ENCODE peak calls at places on chromosomes 12 and 14, in ten cellular contexts. N, G, F, V, K, E, Y, C, Q and U are unnamed samples.

GRCh38 chr12:14239935-14240872 is 125.3 kb upstream of the ATF7IP start:
- DNase-seq in N (no peak), G (no peak), F (no peak), V (no peak), K (no peak), E (no peak), Y (no peak), C (peak; percentile 76), Q (peak; percentile 28), U (no peak)

GRCh38 chr14:105123266-105123665 is 45.3 kb downstream of the JAG2 start:
- DNase-seq in N (no peak), G (no peak), F (no peak), V (no peak), K (no peak), E (no peak), Y (no peak), C (no peak), Q (no peak), U (no peak)

GRCh38 chr14:74038015-74038859 is 19.1 kb downstream of the BBOF1 start:
- DNase-seq in N (no peak), G (peak; percentile 25), F (no peak), V (no peak), K (peak; percentile 64), E (peak; percentile 16), Y (peak; percentile 47), C (peak; percentile 70), Q (no peak), U (no peak)

GRCh38 chr14:104118006-104118844 is 20.2 kb upstream of the KIF26A start:
- DNase-seq in N (no peak), G (no peak), F (no peak), V (peak; percentile 18), K (no peak), E (no peak), Y (no peak), C (no peak), Q (peak; percentile 14), U (no peak)

GRCh38 chr14:50875359-50876090 is 3.7 kb downstream of the ABHD12B start:
- DNase-seq in N (no peak), G (no peak), F (peak; percentile 63), V (no peak), K (peak; percentile 29), E (no peak), Y (no peak), C (peak; percentile 11), Q (no peak), U (no peak)

GRCh38 chr14:77140937-77141591 is 527 bp downstream of the ZDHHC22 start:
- DNase-seq in N (no peak), G (no peak), F (no peak), V (peak; percentile 39), K (peak; percentile 52), E (no peak), Y (peak; percentile 35), C (peak; percentile 22), Q (no peak), U (no peak)

GRCh38 chr14:24630872-24631477 is 3.0 kb downstream of the GZMB start:
- DNase-seq in N (no peak), G (no peak), F (no peak), V (no peak), K (peak; percentile 7), E (no peak), Y (peak; percentile 20), C (peak; percentile 2), Q (peak; percentile 79), U (no peak)

GRCh38 chr14:99731536-99732435 is 47.7 kb downstream of the CYP46A1 start:
- DNase-seq in N (no peak), G (no peak), F (no peak), V (peak; percentile 17), K (no peak), E (no peak), Y (no peak), C (no peak), Q (peak; percentile 74), U (peak; percentile 12)

GRCh38 chr12:6532927-6533652 is 1.2 kb upstream of the GAPDH start:
- DNase-seq in N (no peak), G (no peak), F (peak; percentile 58), V (no peak), K (peak; percentile 62), E (no peak), Y (no peak), C (peak; percentile 94), Q (peak; percentile 60), U (peak; percentile 65)

GRCh38 chr12:13223176-13223806 is 26.8 kb downstream of the EMP1 start:
- DNase-seq in N (no peak), G (no peak), F (no peak), V (no peak), K (peak; percentile 90), E (peak; percentile 82), Y (no peak), C (peak; percentile 86), Q (no peak), U (no peak)

GRCh38 chr12:106252056-106252455 is 4.2 kb upstream of the CKAP4 start:
- DNase-seq in N (no peak), G (no peak), F (no peak), V (no peak), K (no peak), E (no peak), Y (no peak), C (no peak), Q (no peak), U (no peak)

GRCh38 chr12:122730215-122731014 is at the start of gene HCAR1:
- DNase-seq in N (no peak), G (no peak), F (peak; percentile 44), V (no peak), K (peak; percentile 47), E (no peak), Y (peak; percentile 2), C (no peak), Q (no peak), U (no peak)

GRCh38 chr12:32595251-32595650 is 83.8 kb upstream of the DNM1L start:
- DNase-seq in N (no peak), G (no peak), F (no peak), V (no peak), K (peak; percentile 84), E (no peak), Y (no peak), C (peak; percentile 41), Q (no peak), U (no peak)

GRCh38 chr14:75439989-75440388 is 12.2 kb downstream of the JDP2 start:
- DNase-seq in N (no peak), G (no peak), F (no peak), V (no peak), K (no peak), E (no peak), Y (no peak), C (no peak), Q (no peak), U (no peak)